ENCODE peak calls at places on chromosomes 7 and 10, in five cellular contexts. F, D, L, Y and S are unnamed samples.

GRCh38 chr10:34985823-34986222 is 104.3 kb downstream of the CUL2 start:
- DNase-seq in F (no peak), D (no peak), L (peak), Y (peak), S (no peak)

GRCh38 chr10:122462533-122463465 is 1.4 kb downstream of the HTRA1 start:
- DNase-seq in F (no peak), D (no peak), L (peak), Y (peak), S (no peak)

GRCh38 chr7:22586806-22587180 is 86.8 kb upstream of the STEAP1B start:
- DNase-seq in F (no peak), D (no peak), L (peak), Y (peak), S (no peak)

GRCh38 chr7:15407910-15408309 is 153.9 kb downstream of the AGMO start:
- DNase-seq in F (no peak), D (no peak), L (no peak), Y (peak), S (no peak)

GRCh38 chr10:128759174-128759573 is 633.0 kb upstream of the MKI67 start:
- DNase-seq in F (no peak), D (no peak), L (no peak), Y (no peak), S (no peak)

GRCh38 chr7:112162161-112163020 is 43.8 kb downstream of the DOCK4 start:
- DNase-seq in F (no peak), D (no peak), L (peak), Y (peak), S (no peak)

GRCh38 chr7:2452643-2453270 is 23.4 kb downstream of the GRIFIN start:
- DNase-seq in F (no peak), D (no peak), L (no peak), Y (no peak), S (no peak)

GRCh38 chr10:37563715-37564108 is 293.7 kb downstream of the ZNF248 start:
- DNase-seq in F (no peak), D (no peak), L (no peak), Y (no peak), S (no peak)

GRCh38 chr7:5691536-5692090 is 89.8 kb downstream of the RNF216 start:
- DNase-seq in F (no peak), D (no peak), L (peak), Y (peak), S (no peak)

GRCh38 chr10:84415539-84416244 is 87.3 kb downstream of the CCSER2 start:
- DNase-seq in F (no peak), D (no peak), L (no peak), Y (peak), S (no peak)

GRCh38 chr10:42177077-42177792 is 461.1 kb downstream of the ZNF33B start:
- DNase-seq in F (no peak), D (no peak), L (no peak), Y (no peak), S (no peak)

GRCh38 chr7:150465414-150465813 is 15.0 kb downstream of the GIMAP8 start:
- DNase-seq in F (no peak), D (no peak), L (no peak), Y (no peak), S (no peak)

GRCh38 chr7:74726309-74727101 is 47.3 kb upstream of the NCF1 start:
- DNase-seq in F (no peak), D (no peak), L (no peak), Y (no peak), S (no peak)

GRCh38 chr10:74771054-74771453 is 55.3 kb upstream of the KAT6B start:
- DNase-seq in F (no peak), D (no peak), L (no peak), Y (no peak), S (no peak)

GRCh38 chr7:100191775-100192174 is 14.1 kb downstream of the STAG3 start:
- DNase-seq in F (no peak), D (no peak), L (peak), Y (peak), S (no peak)

GRCh38 chr10:113000876-113001598 is 51.0 kb downstream of the TCF7L2 start:
- DNase-seq in F (no peak), D (no peak), L (no peak), Y (no peak), S (no peak)

GRCh38 chr7:153109561-153109960 is 350.0 kb downstream of the ACTR3B start:
- DNase-seq in F (no peak), D (no peak), L (no peak), Y (no peak), S (no peak)

GRCh38 chr7:92754756-92755581 is 81.4 kb downstream of the CDK6 start:
- DNase-seq in F (no peak), D (no peak), L (no peak), Y (no peak), S (no peak)

GRCh38 chr10:90988802-90989201 is 67.9 kb upstream of the ANKRD1 start:
- DNase-seq in F (no peak), D (no peak), L (no peak), Y (no peak), S (no peak)

GRCh38 chr10:119761106-119761505 is 35.3 kb downstream of the INPP5F start:
- DNase-seq in F (no peak), D (no peak), L (peak), Y (peak), S (no peak)

GRCh38 chr10:8365935-8366911 is 311.7 kb downstream of the GATA3 start:
- DNase-seq in F (no peak), D (peak), L (peak), Y (peak), S (no peak)

GRCh38 chr10:99661370-99661749 is 2.1 kb downstream of the ENTPD7 start:
- DNase-seq in F (no peak), D (no peak), L (peak), Y (peak), S (no peak)

GRCh38 chr10:33798754-33799153 is 464.3 kb upstream of the NRP1 start:
- DNase-seq in F (no peak), D (no peak), L (no peak), Y (no peak), S (no peak)

GRCh38 chr7:115676080-115676479 is 354.5 kb downstream of the TFEC start:
- DNase-seq in F (no peak), D (no peak), L (peak), Y (peak), S (no peak)

GRCh38 chr7:2263176-2263575 is 21.1 kb downstream of the NUDT1 start:
- DNase-seq in F (no peak), D (no peak), L (no peak), Y (no peak), S (no peak)

GRCh38 chr7:127066974-127067373 is 185.8 kb downstream of the GRM8 start:
- DNase-seq in F (no peak), D (no peak), L (no peak), Y (no peak), S (no peak)